ENCODE peak calls at places on chromosome 9, in seven cellular contexts. F is mesendoderm, C is H9, Q is neuronal stem cell, P is IMR-90, O is H1, G is mesenchymal stem cell. L is an unnamed sample.
A peak's percentile ranks its signal among the peaks of the same experiment; 100 is the strongest.

GRCh38 chr9:107569171-107569570 is 79.6 kb upstream of the KLF4 start:
- DNase-seq in F (no peak), C (no peak), Q (no peak), P (peak; percentile 17), O (no peak), G (peak; percentile 24), L (no peak)

GRCh38 chr9:121689461-121690157 is 38.2 kb downstream of the DAB2IP start:
- DNase-seq in F (no peak), C (no peak), Q (no peak), P (no peak), O (no peak), G (no peak), L (no peak)

GRCh38 chr9:128818839-128819715 is 777 bp downstream of the ENDOG start:
- DNase-seq in F (peak; percentile 53), C (peak; percentile 54), Q (no peak), P (no peak), O (peak; percentile 81), G (peak; percentile 8), L (peak; percentile 39)

GRCh38 chr9:135330307-135330631 is 149.3 kb upstream of the PPP1R26 start:
- DNase-seq in F (no peak), C (no peak), Q (no peak), P (no peak), O (peak; percentile 37), G (no peak), L (no peak)

GRCh38 chr9:5511476-5511875 is 1.1 kb downstream of the PDCD1LG2 start:
- DNase-seq in F (no peak), C (no peak), Q (no peak), P (no peak), O (no peak), G (no peak), L (no peak)

GRCh38 chr9:26078706-26079105 is 400.5 kb upstream of the TUSC1 start:
- DNase-seq in F (no peak), C (no peak), Q (no peak), P (no peak), O (no peak), G (no peak), L (no peak)

GRCh38 chr9:3478549-3478953 is 47.2 kb downstream of the RFX3 start:
- DNase-seq in F (peak; percentile 81), C (no peak), Q (no peak), P (no peak), O (no peak), G (peak; percentile 31), L (peak; percentile 82)

GRCh38 chr9:89658931-89659330 is 54.1 kb downstream of the GADD45G start:
- DNase-seq in F (no peak), C (no peak), Q (no peak), P (no peak), O (no peak), G (no peak), L (no peak)

GRCh38 chr9:102845847-102846246 is 149.3 kb upstream of the CYLC2 start:
- DNase-seq in F (no peak), C (no peak), Q (no peak), P (no peak), O (no peak), G (no peak), L (no peak)

GRCh38 chr9:2709645-2710101 is 7.6 kb upstream of the KCNV2 start:
- DNase-seq in F (peak; percentile 65), C (no peak), Q (no peak), P (no peak), O (no peak), G (no peak), L (no peak)

GRCh38 chr9:101477214-101477613 is 41.6 kb upstream of the ALDOB start:
- DNase-seq in F (no peak), C (no peak), Q (no peak), P (peak; percentile 53), O (no peak), G (no peak), L (no peak)

DNA sequence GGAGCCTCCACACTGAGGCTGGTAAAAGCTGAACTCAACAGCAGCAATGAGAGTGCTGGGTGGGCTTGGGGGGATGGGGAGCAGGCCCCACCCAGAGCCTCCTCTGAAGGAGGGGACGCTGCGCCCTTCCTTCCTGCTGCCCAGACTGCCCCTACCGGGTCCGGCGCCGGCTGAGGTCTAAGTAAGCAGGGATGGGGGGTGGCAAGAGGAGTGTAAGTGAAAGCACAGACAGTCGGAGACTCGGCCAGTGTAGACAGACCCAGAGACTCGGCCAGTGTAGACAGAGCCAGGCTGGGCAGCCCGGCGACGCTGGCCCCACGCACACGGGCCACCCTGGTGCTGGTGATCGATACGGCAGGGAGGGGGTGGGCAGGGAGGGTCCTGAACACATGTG is 7.4 kb upstream of the ENTPD8 start:
- DNase-seq in F (no peak), C (no peak), Q (no peak), P (no peak), O (no peak), G (no peak), L (no peak)
- H3K4ac ChIP-seq in F (no peak overlapping the region), C (no peak overlapping the region), Q (no peak overlapping the region), P (no peak overlapping the region), O (no peak overlapping the region), G (no peak overlapping the region), L (no peak overlapping the region)

DNA sequence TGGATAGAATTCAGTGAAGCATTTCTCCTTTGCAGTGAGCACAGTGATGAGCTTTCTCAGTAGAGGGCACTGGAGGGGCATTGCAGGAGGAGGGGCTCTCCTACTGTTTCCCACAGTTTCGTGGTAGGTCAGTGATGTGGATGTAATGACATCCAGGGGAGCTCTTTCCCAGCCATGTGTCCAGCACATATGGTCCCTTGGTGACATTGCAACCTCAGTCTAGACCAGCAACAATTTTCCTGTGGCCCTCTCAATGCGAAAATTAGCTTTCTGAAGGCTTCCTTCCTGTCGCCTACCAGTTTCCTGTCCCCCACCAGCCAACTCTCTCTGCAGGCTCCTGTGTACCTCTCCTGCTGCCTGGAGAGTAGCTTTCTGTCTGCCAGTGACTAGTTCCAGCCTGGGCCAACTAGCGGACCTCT is 6.9 kb upstream of the PDCL start:
- DNase-seq in F (peak; percentile 59), C (peak; percentile 40), Q (no peak), P (no peak), O (no peak), G (no peak), L (no peak)
- H3K4me2 ChIP-seq in F (no peak overlapping the region), C (no peak overlapping the region), Q (peak overlapping the region; percentile 15), P (no peak overlapping the region), O (peak overlapping the region; percentile 46), G (no peak overlapping the region), L (no peak overlapping the region)

GRCh38 chr9:115494393-115494792 is 376.4 kb upstream of the TNC start:
- DNase-seq in F (no peak), C (no peak), Q (no peak), P (no peak), O (no peak), G (peak; percentile 28), L (peak; percentile 47)
- H3K4ac ChIP-seq in F (no peak overlapping the region), C (no peak overlapping the region), Q (no peak overlapping the region), P (no peak overlapping the region), O (no peak overlapping the region), G (no peak overlapping the region), L (no peak overlapping the region)

GRCh38 chr9:125387861-125388524 is 126.4 kb downstream of the GAPVD1 start:
- DNase-seq in F (no peak), C (no peak), Q (no peak), P (no peak), O (no peak), G (no peak), L (no peak)
- H3K4me2 ChIP-seq in F (no peak overlapping the region), C (no peak overlapping the region), Q (no peak overlapping the region), P (no peak overlapping the region), O (no peak overlapping the region), G (no peak overlapping the region), L (no peak overlapping the region)

DNA sequence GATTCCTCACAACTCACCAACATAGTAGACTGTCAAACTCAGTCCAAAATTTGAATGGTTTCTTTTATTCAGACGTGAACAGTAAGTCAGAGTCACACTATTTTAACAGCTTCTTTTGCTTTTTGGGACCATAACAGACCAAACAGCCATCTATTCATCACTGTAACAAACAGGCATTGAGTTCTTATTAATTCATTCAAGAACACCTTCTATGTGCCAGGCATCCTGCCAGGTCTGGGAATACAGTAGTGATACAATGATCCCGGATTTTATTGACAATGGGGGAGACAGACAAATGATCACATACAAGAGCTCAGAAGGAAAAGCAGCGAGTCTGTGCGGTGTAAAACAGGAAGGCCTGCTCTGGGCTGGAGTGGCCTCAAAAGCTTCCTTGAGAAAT is 153.3 kb upstream of the ERCC6L2 start:
- DNase-seq in F (no peak), C (no peak), Q (no peak), P (no peak), O (no peak), G (no peak), L (no peak)
- H3K4ac ChIP-seq in F (no peak overlapping the region), C (no peak overlapping the region), Q (no peak overlapping the region), P (no peak overlapping the region), O (no peak overlapping the region), G (no peak overlapping the region), L (no peak overlapping the region)

GRCh38 chr9:36854034-36854433 is 180.0 kb downstream of the PAX5 start:
- DNase-seq in F (no peak), C (no peak), Q (no peak), P (no peak), O (no peak), G (no peak), L (no peak)

GRCh38 chr9:36858805-36859375 is 175.2 kb downstream of the PAX5 start:
- DNase-seq in F (no peak), C (no peak), Q (no peak), P (no peak), O (no peak), G (no peak), L (peak; percentile 91)

GRCh38 chr9:36853233-36853632 is 180.8 kb downstream of the PAX5 start:
- DNase-seq in F (no peak), C (no peak), Q (no peak), P (no peak), O (no peak), G (no peak), L (no peak)

GRCh38 chr9:36854751-36855150 is 179.3 kb downstream of the PAX5 start:
- DNase-seq in F (no peak), C (no peak), Q (no peak), P (no peak), O (no peak), G (no peak), L (no peak)

DNA sequence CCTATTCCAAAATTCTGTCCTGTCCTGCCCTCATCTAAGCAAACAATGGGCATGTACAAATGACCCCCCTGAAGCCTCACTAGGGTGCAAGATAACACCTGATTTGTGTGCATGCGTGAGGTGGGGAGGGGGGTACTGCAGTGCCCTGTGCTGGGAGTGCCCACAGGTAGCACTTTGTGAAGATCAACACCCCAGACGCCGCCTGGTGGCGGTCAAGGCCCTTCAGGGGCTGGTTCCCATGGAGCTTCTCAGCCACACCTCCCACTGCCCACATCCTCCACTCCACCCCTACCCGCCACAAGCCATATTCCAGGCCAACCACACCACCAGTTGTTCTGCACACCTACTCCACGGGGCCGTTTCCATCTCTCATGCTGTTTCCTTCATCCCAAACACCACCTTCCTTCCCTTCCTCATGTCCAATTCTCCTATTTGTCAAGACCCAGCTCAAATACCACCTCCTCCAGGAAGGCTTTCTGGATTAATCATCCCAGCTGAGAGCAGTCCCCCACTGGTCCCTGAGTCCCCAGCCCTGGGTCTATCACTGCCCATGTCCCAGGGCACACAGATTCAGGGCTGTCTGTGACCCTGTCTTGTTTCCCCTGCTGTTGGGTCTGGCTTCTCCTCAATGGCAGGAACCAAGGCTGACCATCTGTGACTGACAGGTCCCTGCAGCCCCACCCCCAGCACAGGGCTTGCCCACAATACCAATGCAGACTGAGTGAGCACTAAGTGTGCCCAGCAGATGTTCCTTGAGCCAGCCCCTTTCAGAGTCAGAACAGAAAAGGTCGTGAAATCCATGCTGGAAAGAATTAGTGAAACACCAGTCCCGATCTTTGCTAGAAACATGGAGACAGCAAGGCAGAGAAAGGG is 178.4 kb downstream of the PAX5 start:
- DNase-seq in F (peak; percentile 75), C (peak; percentile 86), Q (no peak), P (no peak), O (peak; percentile 76), G (no peak), L (peak; percentile 10)
- H3K4me2 ChIP-seq in F (no peak overlapping the region), C (no peak overlapping the region), Q (no peak overlapping the region), P (no peak overlapping the region), O (no peak overlapping the region), G (no peak overlapping the region), L (no peak overlapping the region)